ENCODE peak calls at places on chromosomes 1 and 21, in five cellular contexts. S, J, I, D and M are unnamed samples.

GRCh38 chr1:236421022-236421421 is 26.9 kb downstream of the EDARADD start:
- DNase-seq in S (no peak), J (peak), I (no peak), D (no peak), M (no peak)

GRCh38 chr21:25005388-25005787 is 601.9 kb downstream of the MRPL39 start:
- DNase-seq in S (peak), J (peak), I (no peak), D (no peak), M (no peak)

GRCh38 chr21:41763398-41763931 is 3.4 kb downstream of the RIPK4 start:
- DNase-seq in S (no peak), J (peak), I (peak), D (no peak), M (peak)

GRCh38 chr1:78303620-78304019 is 187.2 kb upstream of the PTGFR start:
- DNase-seq in S (peak), J (peak), I (no peak), D (no peak), M (peak)

GRCh38 chr1:70714149-70714548 is 303.1 kb downstream of the CTH start:
- DNase-seq in S (no peak), J (no peak), I (peak), D (no peak), M (no peak)

GRCh38 chr1:34590211-34590623 is 164.6 kb upstream of the GJB5 start:
- DNase-seq in S (no peak), J (peak), I (peak), D (no peak), M (no peak)

GRCh38 chr1:230201445-230201844 is 134.4 kb downstream of the GALNT2 start:
- DNase-seq in S (no peak), J (no peak), I (no peak), D (no peak), M (no peak)

GRCh38 chr1:156750932-156751723 is at the start of gene HDGF:
- DNase-seq in S (peak), J (no peak), I (peak), D (peak), M (peak)

GRCh38 chr1:86913399-86913895 is 479 bp downstream of the SELENOF start:
- DNase-seq in S (no peak), J (peak), I (peak), D (no peak), M (no peak)

GRCh38 chr1:173489149-173489600 is 12.0 kb downstream of the PRDX6 start:
- DNase-seq in S (no peak), J (peak), I (peak), D (no peak), M (no peak)

GRCh38 chr1:62682531-62682930 is 5.7 kb downstream of the DOCK7 start:
- DNase-seq in S (no peak), J (no peak), I (no peak), D (no peak), M (no peak)

GRCh38 chr1:108560430-108561144 is 687 bp downstream of the EEIG2 start:
- DNase-seq in S (peak), J (peak), I (peak), D (peak), M (peak)

GRCh38 chr1:232511172-232511571 is 118.8 kb downstream of the SIPA1L2 start:
- DNase-seq in S (peak), J (peak), I (no peak), D (no peak), M (no peak)

GRCh38 chr1:209577346-209577745 is 6.2 kb upstream of the CAMK1G start:
- DNase-seq in S (no peak), J (peak), I (no peak), D (no peak), M (no peak)

GRCh38 chr1:225343618-225344017 is 84.2 kb downstream of the LBR start:
- DNase-seq in S (peak), J (peak), I (no peak), D (no peak), M (no peak)

GRCh38 chr1:208237241-208237640 is 6.9 kb downstream of the PLXNA2 start:
- DNase-seq in S (no peak), J (no peak), I (no peak), D (no peak), M (no peak)

GRCh38 chr1:5974631-5975030 is 17.6 kb downstream of the NPHP4 start:
- DNase-seq in S (no peak), J (no peak), I (no peak), D (peak), M (no peak)

GRCh38 chr1:237012789-237013383 is 8.6 kb upstream of the MT1HL1 start:
- DNase-seq in S (peak), J (peak), I (no peak), D (peak), M (peak)

GRCh38 chr1:65200411-65200810 is 52.4 kb downstream of the AK4 start:
- DNase-seq in S (no peak), J (no peak), I (no peak), D (no peak), M (no peak)

GRCh38 chr1:118991448-118991847 is 3.3 kb upstream of the TBX15 start:
- DNase-seq in S (no peak), J (no peak), I (no peak), D (no peak), M (no peak)

GRCh38 chr1:243748706-243749283 is 101.2 kb downstream of the AKT3 start:
- DNase-seq in S (peak), J (peak), I (peak), D (no peak), M (no peak)

GRCh38 chr21:35578350-35578782 is 482.0 kb downstream of the SETD4 start:
- DNase-seq in S (peak), J (no peak), I (no peak), D (no peak), M (no peak)

GRCh38 chr1:231372501-231372900 is 34.4 kb downstream of the SPRTN start:
- DNase-seq in S (no peak), J (no peak), I (no peak), D (no peak), M (no peak)

GRCh38 chr1:228004887-228005462 is 1.8 kb upstream of the WNT3A start:
- DNase-seq in S (no peak), J (no peak), I (peak), D (no peak), M (no peak)

GRCh38 chr1:219910716-219911115 is 17.6 kb downstream of the SLC30A10 start:
- DNase-seq in S (no peak), J (no peak), I (no peak), D (no peak), M (no peak)

GRCh38 chr1:97050501-97050900 is 328.9 kb downstream of the PTBP2 start:
- DNase-seq in S (peak), J (peak), I (peak), D (no peak), M (no peak)

GRCh38 chr1:232905324-232906034 is 44.9 kb upstream of the NTPCR start:
- DNase-seq in S (peak), J (peak), I (no peak), D (no peak), M (no peak)

GRCh38 chr1:113975211-113975895 is 3.9 kb upstream of the OLFML3 start:
- DNase-seq in S (no peak), J (no peak), I (no peak), D (no peak), M (no peak)

GRCh38 chr1:9518454-9518998 is 20.7 kb upstream of the SLC25A33 start:
- DNase-seq in S (no peak), J (no peak), I (no peak), D (no peak), M (no peak)
- H3K27ac ChIP-seq in S (no peak), J (no peak), I (no peak), D (no peak), M (no peak)

GRCh38 chr1:174874337-174875053 is 125.3 kb upstream of the CACYBP start:
- DNase-seq in S (no peak), J (no peak), I (peak), D (no peak), M (no peak)
- H3K4me3 ChIP-seq in S (no peak), J (no peak), I (peak), D (peak), M (peak)

GRCh38 chr1:218369688-218370511 is 24.8 kb downstream of the TGFB2 start:
- DNase-seq in S (peak), J (peak), I (no peak), D (no peak), M (no peak)
- H3K27ac ChIP-seq in S (peak), J (peak), I (no peak), D (peak), M (peak)

DNA sequence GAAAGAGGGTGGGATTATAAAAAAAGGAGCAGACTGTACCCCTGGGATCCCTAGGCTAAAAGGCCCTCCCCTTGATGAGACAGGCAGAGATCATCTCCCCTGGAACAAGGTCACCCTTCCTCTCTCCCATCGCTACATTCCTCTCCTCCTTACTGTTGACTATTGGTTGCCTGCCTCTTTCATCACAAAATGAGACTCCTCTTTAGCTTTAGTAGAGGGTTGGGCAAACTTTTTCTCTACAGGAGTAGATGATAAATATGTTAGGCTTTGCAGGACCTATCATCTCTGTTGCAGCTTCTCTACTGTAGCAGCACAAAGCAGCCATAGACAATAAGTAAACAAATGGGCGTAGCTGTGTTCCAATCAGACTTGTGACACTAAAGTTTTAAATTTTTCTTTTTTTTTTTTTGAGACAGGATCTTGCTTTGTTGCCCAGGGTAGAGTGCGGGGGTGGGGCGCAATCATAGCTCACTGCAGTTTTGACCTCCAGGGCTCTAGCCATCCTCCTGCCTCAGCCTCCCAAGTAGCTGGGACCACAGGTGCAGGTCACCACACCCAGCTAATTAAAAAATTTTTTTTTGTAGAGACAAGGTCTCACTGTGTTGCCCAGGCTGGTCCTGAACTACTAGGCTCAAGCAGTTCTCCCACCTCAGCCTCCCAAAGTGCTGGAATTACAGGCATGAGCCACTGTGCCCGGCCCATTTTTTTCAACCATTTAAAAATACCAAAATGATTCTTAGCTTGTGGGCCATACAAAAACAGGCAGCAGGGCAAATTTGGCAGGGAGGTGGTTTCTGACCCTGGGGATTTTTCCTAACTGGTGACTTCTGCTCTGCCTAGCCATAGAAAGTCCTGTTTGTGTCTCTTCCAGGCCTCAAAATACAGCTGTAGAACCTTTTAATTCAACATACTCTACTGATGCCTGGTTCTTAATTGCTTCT is 15.1 kb downstream of the MCL1 start:
- DNase-seq in S (peak), J (no peak), I (no peak), D (no peak), M (no peak)
- H3K4me3 ChIP-seq in S (no peak), J (no peak), I (no peak), D (no peak), M (peak)

GRCh38 chr1:200977071-200977754 is 46.3 kb downstream of the KIF21B start:
- DNase-seq in S (no peak), J (no peak), I (no peak), D (no peak), M (no peak)

GRCh38 chr1:200976634-200977033 is 46.9 kb downstream of the KIF21B start:
- DNase-seq in S (no peak), J (no peak), I (no peak), D (no peak), M (no peak)

GRCh38 chr1:200973937-200974657 is 49.4 kb downstream of the KIF21B start:
- DNase-seq in S (no peak), J (no peak), I (no peak), D (no peak), M (no peak)

GRCh38 chr1:200974711-200975110 is 48.8 kb downstream of the KIF21B start:
- DNase-seq in S (no peak), J (no peak), I (no peak), D (no peak), M (no peak)

GRCh38 chr1:200975458-200975857 is 48.1 kb downstream of the KIF21B start:
- DNase-seq in S (no peak), J (no peak), I (no peak), D (no peak), M (no peak)
- H3K27ac ChIP-seq in S (no peak), J (no peak), I (no peak), D (no peak), M (no peak)

DNA sequence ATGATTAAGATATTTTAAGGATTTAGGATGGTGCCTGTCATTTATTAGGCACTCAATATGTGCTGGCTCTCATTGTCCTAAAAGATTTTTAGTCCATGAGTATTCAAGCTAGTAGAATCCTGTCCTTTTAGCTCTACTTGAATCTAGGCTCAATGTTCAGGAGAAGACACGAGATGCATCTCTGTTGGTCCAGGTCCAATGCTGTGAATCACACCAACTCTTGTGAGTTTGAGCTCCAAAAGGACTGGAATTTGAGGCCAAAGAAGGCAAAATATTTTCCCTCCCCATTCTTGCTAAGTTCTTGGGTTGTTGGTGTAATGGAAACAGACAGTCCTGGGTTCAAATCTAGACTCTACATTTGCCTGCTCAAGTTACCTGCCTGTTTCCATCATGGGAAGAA is 1.4 kb upstream of the PODN start:
- DNase-seq in S (peak), J (no peak), I (no peak), D (no peak), M (no peak)
- H3K4me3 ChIP-seq in S (no peak), J (no peak), I (no peak), D (no peak), M (no peak)